ENCODE peak calls at places on chromosomes 3 and 15, in four cellular contexts. N is HepG2, U is K562, Q is GM12878. S is an unnamed sample. For H3K4me1, the result is how much of the 10 kb centered on the place peaks cover.

GRCh38 chr15:75348034-75348562 is 1.3 kb downstream of the NEIL1 start:
- DNase-seq in N (no peak), Q (no peak), U (peak), S (no peak)

GRCh38 chr15:69983696-69984265 is 113.9 kb downstream of the TLE3 start:
- DNase-seq in U (no peak), Q (no peak), N (no peak), S (no peak)

GRCh38 chr15:90845201-90845949 is 23.0 kb upstream of the FURIN start:
- DNase-seq in N (no peak), Q (peak), U (peak), S (no peak)

GRCh38 chr15:49707598-49707997 is 86.8 kb downstream of the DTWD1 start:
- DNase-seq in Q (no peak), N (no peak), U (no peak), S (no peak)

GRCh38 chr3:152581941-152582340 is 253.0 kb upstream of the P2RY1 start:
- DNase-seq in U (no peak), Q (no peak), N (no peak), S (no peak)

GRCh38 chr3:173920386-173920785 is 522.8 kb downstream of the NLGN1 start:
- DNase-seq in U (no peak), Q (no peak), N (no peak), S (no peak)

GRCh38 chr15:56608140-56608778 is 125.0 kb downstream of the ZNF280D start:
- DNase-seq in Q (peak), N (no peak), U (no peak), S (no peak)

GRCh38 chr3:108420926-108421325 is 89.5 kb downstream of the MYH15 start:
- DNase-seq in U (no peak), Q (no peak), N (no peak), S (no peak)

GRCh38 chr3:119628816-119629445 is 31.2 kb downstream of the PLA1A start:
- DNase-seq in Q (peak), U (no peak), N (no peak), S (no peak)

GRCh38 chr3:31432897-31433678 is 99.6 kb upstream of the STT3B start:
- DNase-seq in U (no peak), Q (no peak), N (no peak), S (no peak)

GRCh38 chr15:25230442-25230841 is 208.4 kb downstream of the UBE3A start:
- DNase-seq in Q (no peak), U (no peak), N (no peak), S (no peak)

GRCh38 chr3:41200669-41201021 is 1.3 kb downstream of the CTNNB1 start:
- DNase-seq in Q (no peak), N (peak), U (peak), S (no peak)

GRCh38 chr3:127005864-127006500 is 23.1 kb downstream of the PLXNA1 start:
- DNase-seq in U (no peak), N (no peak), Q (no peak), S (no peak)

GRCh38 chr3:35900079-35900478 is 260.8 kb downstream of the ARPP21 start:
- DNase-seq in Q (no peak), U (no peak), N (no peak), S (peak)

GRCh38 chr3:143832433-143832832 is 15.8 kb downstream of the SLC9A9 start:
- DNase-seq in Q (no peak), N (no peak), U (no peak), S (no peak)

GRCh38 chr3:73625124-73625665 is 454 bp upstream of the PDZRN3 start:
- DNase-seq in N (no peak), U (no peak), Q (no peak), S (peak)

GRCh38 chr15:101014276-101014675 is 95.1 kb downstream of the LRRK1 start:
- DNase-seq in N (no peak), Q (no peak), U (no peak), S (no peak)

GRCh38 chr3:153595186-153595815 is 433.3 kb downstream of the RAP2B start:
- DNase-seq in N (peak), U (peak), Q (no peak), S (peak)

GRCh38 chr3:31223278-31223677 is 309.4 kb upstream of the STT3B start:
- DNase-seq in U (no peak), N (no peak), Q (no peak), S (no peak)

GRCh38 chr3:107241217-107241616 is 136.0 kb upstream of the CCDC54 start:
- DNase-seq in N (no peak), U (peak), Q (no peak), S (peak)

GRCh38 chr15:100944237-100944875 is 25.2 kb downstream of the LRRK1 start:
- DNase-seq in N (no peak), Q (no peak), U (no peak), S (no peak)

GRCh38 chr3:77159182-77159581 is 119.3 kb downstream of the ROBO2 start:
- DNase-seq in N (peak), Q (no peak), U (no peak), S (peak)

GRCh38 chr3:193648542-193649076 is 55.6 kb downstream of the OPA1 start:
- DNase-seq in Q (no peak), N (no peak), U (no peak), S (no peak)

GRCh38 chr15:54556231-54556630 is 578.0 kb downstream of the UNC13C start:
- DNase-seq in Q (no peak), N (no peak), U (no peak), S (no peak)

GRCh38 chr3:57855281-57855680 is 99.2 kb downstream of the SLMAP start:
- DNase-seq in N (no peak), U (no peak), Q (no peak), S (no peak)

GRCh38 chr3:40120816-40121215 is 188.7 kb upstream of the EIF1B start:
- DNase-seq in U (no peak), Q (no peak), N (no peak), S (no peak)

GRCh38 chr3:57383421-57383820 is 90.9 kb upstream of the ASB14 start:
- DNase-seq in U (no peak), Q (no peak), N (no peak), S (no peak)

DNA sequence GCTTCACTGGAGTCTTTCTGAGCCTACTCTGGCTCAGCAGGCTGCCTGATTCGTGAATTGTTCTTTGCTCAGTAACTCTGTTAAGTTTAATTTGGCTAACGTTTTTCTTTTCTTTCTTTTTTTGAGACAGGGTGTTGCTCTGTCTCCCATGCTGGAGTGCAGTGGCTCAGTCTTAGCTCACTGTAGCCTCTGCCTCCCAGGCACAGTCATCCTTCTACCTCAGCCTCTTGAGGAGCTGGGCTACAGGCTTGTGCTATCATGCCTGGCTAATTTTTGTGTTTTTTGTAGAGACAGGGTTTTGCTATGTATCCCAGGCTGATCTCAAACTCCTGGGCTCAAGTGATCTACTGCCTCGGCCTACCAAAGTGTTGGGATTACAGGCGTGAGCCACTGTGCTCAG is 165.0 kb downstream of the PEX5L start:
- DNase-seq in N (no peak), U (no peak), Q (no peak), S (no peak)
- H2AFZ ChIP-seq in N (no peak), U (no peak), Q (peak), S (no peak)

GRCh38 chr3:185929192-185930151 is 8.3 kb downstream of the TRA2B start:
- DNase-seq in U (peak), Q (no peak), N (no peak), S (no peak)
- H3K4me1 ChIP-seq in U (under half), Q (under half), N (half or more), S (half or more)

DNA sequence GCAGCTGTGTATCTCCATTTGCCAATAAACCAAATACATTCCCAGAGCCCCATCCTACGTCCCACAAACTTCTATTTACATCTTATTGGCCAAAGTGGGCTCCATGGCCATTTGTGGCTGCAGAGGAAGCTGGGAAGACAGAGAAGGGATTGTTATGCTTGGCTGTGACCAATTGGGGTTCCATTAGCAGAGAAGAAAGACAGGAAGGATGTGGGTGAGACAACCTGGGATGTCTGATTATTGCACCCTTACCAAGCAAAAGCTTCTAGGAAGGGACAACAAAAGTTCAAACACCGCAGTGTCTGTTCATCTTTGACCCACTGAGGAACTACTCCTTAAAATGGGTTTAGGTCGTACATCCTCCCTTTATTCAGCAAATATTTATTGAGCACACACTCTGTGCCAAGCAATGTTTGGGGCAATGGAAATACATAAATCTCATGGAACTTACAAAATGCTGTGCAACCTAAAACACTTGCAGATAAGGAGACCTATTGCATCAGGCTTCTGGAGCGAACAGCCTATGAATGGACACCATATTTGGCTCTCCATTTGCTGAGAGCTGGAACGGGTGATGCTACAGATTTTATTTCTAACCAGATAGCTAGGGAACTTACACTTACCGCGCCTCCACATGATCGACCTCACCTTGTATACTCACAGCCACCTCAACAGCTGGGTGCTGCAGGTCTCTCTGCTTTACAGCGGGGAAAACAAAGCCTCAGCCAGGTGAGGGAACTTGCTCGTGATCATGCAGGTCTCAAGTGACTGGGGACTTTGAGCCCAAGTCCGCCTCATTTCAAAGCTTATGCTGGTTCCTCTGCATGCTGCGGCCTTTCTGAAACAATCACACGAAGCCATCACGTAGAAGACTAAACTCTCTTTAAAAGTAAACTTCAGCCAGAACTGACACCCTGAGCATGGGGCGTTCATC is 21.4 kb upstream of the NR2E3 start:
- DNase-seq in U (no peak), N (no peak), Q (no peak), S (no peak)
- TF ChIP-seq JUNB in U (no peak), N (no peak), Q (no peak), S (no peak)

GRCh38 chr3:184655597-184655996 is 56.3 kb downstream of the MAGEF1 start:
- DNase-seq in Q (no peak), N (no peak), U (no peak), S (no peak)
- H2AFZ ChIP-seq in Q (no peak), N (no peak), U (no peak), S (no peak)

GRCh38 chr15:89442671-89443307 is 53.6 kb downstream of the RHCG start:
- DNase-seq in U (peak), N (peak), Q (no peak), S (peak)

GRCh38 chr15:89446260-89446891 is 50.0 kb downstream of the RHCG start:
- DNase-seq in U (no peak), N (no peak), Q (no peak), S (no peak)

GRCh38 chr15:89444855-89445254 is 51.5 kb downstream of the RHCG start:
- DNase-seq in Q (no peak), N (no peak), U (no peak), S (peak)

GRCh38 chr15:89445553-89445952 is 50.8 kb downstream of the RHCG start:
- DNase-seq in N (no peak), U (no peak), Q (no peak), S (no peak)

DNA sequence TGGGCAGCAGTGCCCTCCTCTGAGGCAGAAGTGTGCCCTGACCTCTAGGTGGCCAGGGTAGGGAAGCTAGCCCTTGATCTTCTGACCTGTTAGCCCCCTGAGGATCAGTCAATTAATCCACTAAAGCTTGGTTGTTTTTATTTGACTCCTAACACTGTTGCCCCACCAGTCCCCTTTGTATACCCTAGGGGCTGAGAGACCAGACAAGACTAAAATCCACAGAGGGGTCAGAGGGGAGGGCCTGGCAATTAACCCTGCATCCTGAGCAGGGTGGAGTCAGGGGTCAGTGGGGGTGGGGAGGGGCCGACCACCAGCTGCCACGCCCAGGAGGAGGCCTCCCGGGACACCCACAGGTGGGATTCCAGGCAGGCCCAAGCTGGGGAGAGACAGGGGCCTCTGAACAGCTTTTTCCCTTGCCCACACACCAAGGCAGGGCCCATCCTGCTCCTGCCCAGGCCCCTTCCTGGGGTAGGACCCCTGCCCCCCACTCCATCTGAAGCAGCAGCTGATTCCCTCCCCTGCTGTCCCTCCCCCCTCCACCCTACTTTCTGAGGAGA is 52.1 kb downstream of the RHCG start:
- DNase-seq in Q (no peak), U (no peak), N (no peak), S (no peak)
- H3K4me1 ChIP-seq in Q (under half), U (under half), N (under half), S (under half)

GRCh38 chr3:99918720-99919119 is 101.1 kb downstream of the CMSS1 start:
- DNase-seq in Q (no peak), N (no peak), U (no peak), S (no peak)
- TF ChIP-seq JUNB in Q (no peak), N (no peak), U (no peak), S (no peak)

DNA sequence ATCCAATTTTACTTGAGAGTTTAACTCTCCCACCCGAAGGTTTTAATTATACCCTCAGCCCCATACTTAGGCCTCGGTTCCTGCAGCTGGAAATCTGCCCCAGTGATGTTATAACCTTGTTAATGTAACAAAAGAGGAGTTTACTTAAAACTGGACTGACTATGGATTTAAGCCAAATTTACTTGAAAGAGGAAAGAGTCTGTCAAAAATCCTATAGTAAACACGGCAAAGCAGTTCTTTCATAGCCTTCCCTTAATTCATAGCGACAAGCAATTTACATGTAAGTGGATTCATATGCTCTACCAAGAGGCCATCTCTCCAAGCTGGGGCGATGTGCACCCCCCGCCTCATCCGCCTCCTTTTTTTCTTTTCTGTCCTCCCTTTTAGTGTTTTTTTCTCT is 372.9 kb upstream of the WNT5A start:
- DNase-seq in U (no peak), N (no peak), Q (no peak), S (no peak)
- H2AFZ ChIP-seq in U (no peak), N (no peak), Q (no peak), S (no peak)

S was measured in GM23338.